ENCODE peak calls at places on chromosomes 11 and 22, in four cellular contexts. One of them, this sample, is unnamed.
A peak's percentile ranks its signal among the peaks of the same experiment; 100 is the strongest.

GRCh38 chr11:110986016-110986415 is 259.5 kb upstream of the POU2AF2 start:
- DNase-seq in GM12878: no peak
- DNase-seq in SK-N-SH: no peak
- DNase-seq in HepG2: no peak
- DNase-seq in this sample: no peak

GRCh38 chr11:67400251-67400941 is 1.3 kb downstream of the PPP1CA start:
- DNase-seq in GM12878: no peak
- DNase-seq in HepG2: no peak
- DNase-seq in SK-N-SH: peak; percentile 86
- DNase-seq in this sample: no peak

GRCh38 chr11:70551323-70552166 is 153.2 kb downstream of the CTTN start:
- DNase-seq in SK-N-SH: no peak
- DNase-seq in HepG2: no peak
- DNase-seq in GM12878: no peak
- DNase-seq in this sample: no peak

GRCh38 chr22:36238348-36239149 is 778 bp downstream of the APOL2 start:
- DNase-seq in GM12878: no peak
- DNase-seq in HepG2: no peak
- DNase-seq in SK-N-SH: peak; percentile 36
- DNase-seq in this sample: peak; percentile 46

GRCh38 chr22:46537946-46538815 is 761 bp upstream of the CELSR1 start:
- DNase-seq in HepG2: no peak
- DNase-seq in SK-N-SH: peak; percentile 69
- DNase-seq in GM12878: no peak
- DNase-seq in this sample: no peak

GRCh38 chr11:64021742-64022067 is 14.0 kb upstream of the FLRT1 start:
- DNase-seq in GM12878: no peak
- DNase-seq in SK-N-SH: no peak
- DNase-seq in HepG2: no peak
- DNase-seq in this sample: no peak

GRCh38 chr11:71395774-71396173 is 52.4 kb downstream of the DHCR7 start:
- DNase-seq in GM12878: no peak
- DNase-seq in SK-N-SH: no peak
- DNase-seq in HepG2: no peak
- DNase-seq in this sample: no peak

GRCh38 chr22:33114570-33114969 is 56.4 kb upstream of the SYN3 start:
- DNase-seq in HepG2: no peak
- DNase-seq in GM12878: no peak
- DNase-seq in SK-N-SH: peak; percentile 67
- DNase-seq in this sample: no peak

GRCh38 chr22:32144875-32145274 is 14.2 kb downstream of the C22orf42 start:
- DNase-seq in HepG2: no peak
- DNase-seq in SK-N-SH: no peak
- DNase-seq in GM12878: no peak
- DNase-seq in this sample: no peak

GRCh38 chr11:45920531-45921477 is 1.7 kb upstream of the LARGE2 start:
- DNase-seq in SK-N-SH: peak; percentile 6
- DNase-seq in GM12878: no peak
- DNase-seq in HepG2: no peak
- DNase-seq in this sample: no peak

GRCh38 chr11:45919276-45919675 is 1.6 kb upstream of the PEX16 start:
- DNase-seq in HepG2: no peak
- DNase-seq in GM12878: no peak
- DNase-seq in SK-N-SH: peak; percentile 25
- DNase-seq in this sample: no peak

GRCh38 chr11:45921561-45922424 is 663 bp upstream of the LARGE2 start:
- DNase-seq in HepG2: peak; percentile 61
- DNase-seq in SK-N-SH: peak; percentile 60
- DNase-seq in GM12878: no peak
- DNase-seq in this sample: no peak

GRCh38 chr11:45918331-45918941 is 759 bp upstream of the PEX16 start:
- DNase-seq in HepG2: peak; percentile 63
- DNase-seq in GM12878: no peak
- DNase-seq in SK-N-SH: peak; percentile 94
- DNase-seq in this sample: peak; percentile 90

DNA sequence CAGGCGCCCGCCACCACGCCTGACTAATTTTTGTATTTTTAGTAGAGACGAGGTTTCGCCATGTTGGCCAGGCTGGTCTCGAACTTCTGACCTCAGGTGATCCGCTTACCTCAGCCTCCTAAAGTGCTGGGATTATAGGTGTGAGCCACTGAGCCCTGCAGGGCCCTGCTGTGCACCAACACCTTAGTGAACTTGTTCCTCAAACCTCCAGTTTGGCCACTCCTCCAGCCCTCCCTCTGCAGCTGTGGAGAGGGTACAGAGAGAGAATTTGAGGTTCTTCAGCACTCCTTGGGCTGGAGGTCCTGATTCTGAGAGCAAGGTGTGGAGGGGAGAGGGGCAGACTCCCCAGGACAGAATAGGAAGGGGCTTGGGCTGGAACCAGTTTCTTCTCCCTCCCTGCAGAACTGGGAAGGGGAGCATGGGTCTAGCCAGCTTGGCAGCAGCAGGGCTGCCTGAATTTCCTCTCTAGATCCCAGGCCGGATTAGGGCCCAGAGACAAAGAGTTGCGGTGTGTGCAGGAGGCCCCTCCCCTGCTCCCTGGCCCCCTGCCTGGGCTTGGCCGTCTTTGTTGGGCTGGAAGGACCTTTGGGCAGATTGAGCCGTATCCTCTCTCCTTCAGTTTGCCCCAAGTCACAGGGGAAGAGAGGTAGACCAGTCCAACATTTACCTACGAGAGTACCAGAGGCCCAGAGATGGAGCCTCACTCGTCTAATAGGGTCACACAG is 2.3 kb upstream of the PEX16 start:
- DNase-seq in HepG2: peak; percentile 34
- DNase-seq in SK-N-SH: peak; percentile 1
- DNase-seq in GM12878: no peak
- DNase-seq in this sample: no peak
- TF ChIP-seq NFIC in HepG2: no peak
- TF ChIP-seq NFIC in SK-N-SH: no peak
- TF ChIP-seq NFIC in GM12878: no peak
- TF ChIP-seq NFIC in this sample: no peak

GRCh38 chr11:27012254-27012921 is 18.5 kb downstream of the FIBIN start:
- DNase-seq in SK-N-SH: peak; percentile 19
- DNase-seq in GM12878: no peak
- DNase-seq in HepG2: no peak
- DNase-seq in this sample: no peak
- TF ChIP-seq NFIC in SK-N-SH: no peak
- TF ChIP-seq NFIC in GM12878: no peak
- TF ChIP-seq NFIC in HepG2: no peak
- TF ChIP-seq NFIC in this sample: no peak

DNA sequence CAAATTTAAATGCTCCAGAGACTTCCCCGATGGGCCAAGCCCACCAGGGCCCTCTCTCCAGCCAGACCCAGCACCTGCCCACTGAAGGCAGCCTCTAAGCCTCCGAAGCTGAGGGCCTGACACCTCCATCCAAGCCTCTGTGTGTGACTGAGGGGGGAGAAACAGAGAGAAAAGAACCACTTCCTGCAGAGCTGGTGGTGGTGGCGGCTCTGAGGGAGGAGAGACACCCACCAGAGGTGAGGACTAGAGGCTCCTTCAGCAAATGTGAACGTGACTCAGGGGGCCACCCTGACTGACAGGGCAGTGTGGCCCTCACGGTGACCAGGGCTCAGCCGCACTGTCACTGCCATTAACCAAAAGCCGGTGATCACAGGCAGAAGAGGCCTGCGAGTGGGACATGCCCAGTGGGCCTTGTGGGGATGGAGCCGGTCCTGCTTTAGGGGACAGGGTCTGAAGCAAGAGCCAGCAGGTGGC is 31.0 kb upstream of the CD5 start:
- DNase-seq in HepG2: no peak
- DNase-seq in GM12878: no peak
- DNase-seq in SK-N-SH: no peak
- DNase-seq in this sample: no peak
- TF ChIP-seq NFIC in HepG2: no peak
- TF ChIP-seq NFIC in GM12878: no peak
- TF ChIP-seq NFIC in SK-N-SH: no peak
- TF ChIP-seq NFIC in this sample: no peak

DNA sequence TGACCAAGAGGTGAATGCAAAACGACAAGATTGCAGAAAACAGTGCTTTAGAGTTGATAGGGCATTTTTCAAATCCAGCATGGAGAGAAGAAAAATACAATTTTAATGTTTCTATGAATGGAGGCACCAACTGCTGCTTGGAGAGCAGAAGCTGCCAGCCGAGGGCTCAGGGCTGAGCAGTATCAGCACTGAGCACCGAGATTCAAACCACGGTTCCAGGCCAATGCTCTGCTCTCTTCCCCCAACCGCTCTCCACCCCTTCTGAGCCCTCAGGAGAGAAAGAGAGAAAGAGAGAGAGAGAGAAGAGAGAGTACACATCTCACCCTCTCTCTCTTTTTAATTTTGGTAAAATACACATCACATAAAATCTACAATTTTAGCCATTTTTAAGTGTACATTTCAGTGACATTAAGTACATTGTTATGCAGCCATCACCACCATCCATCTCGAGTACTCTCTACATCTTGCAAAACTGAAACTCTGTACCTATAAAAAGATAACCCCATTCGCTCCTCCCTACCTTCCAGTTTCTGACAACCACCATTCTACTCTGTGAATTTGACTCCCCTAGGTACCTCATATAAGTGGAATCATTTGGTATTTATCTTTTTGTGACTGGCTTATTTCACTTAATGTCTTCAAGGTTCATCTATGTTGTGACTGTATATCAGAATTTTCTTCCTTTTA is 333.3 kb downstream of the MIAT start:
- DNase-seq in HepG2: no peak
- DNase-seq in GM12878: no peak
- DNase-seq in SK-N-SH: no peak
- DNase-seq in this sample: no peak
- TF ChIP-seq NFIC in HepG2: no peak
- TF ChIP-seq NFIC in GM12878: no peak
- TF ChIP-seq NFIC in SK-N-SH: no peak
- TF ChIP-seq NFIC in this sample: no peak

GRCh38 chr11:119134389-119134978 is 13.1 kb downstream of the HINFP start:
- DNase-seq in GM12878: no peak
- DNase-seq in HepG2: no peak
- DNase-seq in SK-N-SH: peak; percentile 48
- DNase-seq in this sample: no peak
- TF ChIP-seq NFIC in GM12878: no peak
- TF ChIP-seq NFIC in HepG2: no peak
- TF ChIP-seq NFIC in SK-N-SH: no peak
- TF ChIP-seq NFIC in this sample: no peak

DNA sequence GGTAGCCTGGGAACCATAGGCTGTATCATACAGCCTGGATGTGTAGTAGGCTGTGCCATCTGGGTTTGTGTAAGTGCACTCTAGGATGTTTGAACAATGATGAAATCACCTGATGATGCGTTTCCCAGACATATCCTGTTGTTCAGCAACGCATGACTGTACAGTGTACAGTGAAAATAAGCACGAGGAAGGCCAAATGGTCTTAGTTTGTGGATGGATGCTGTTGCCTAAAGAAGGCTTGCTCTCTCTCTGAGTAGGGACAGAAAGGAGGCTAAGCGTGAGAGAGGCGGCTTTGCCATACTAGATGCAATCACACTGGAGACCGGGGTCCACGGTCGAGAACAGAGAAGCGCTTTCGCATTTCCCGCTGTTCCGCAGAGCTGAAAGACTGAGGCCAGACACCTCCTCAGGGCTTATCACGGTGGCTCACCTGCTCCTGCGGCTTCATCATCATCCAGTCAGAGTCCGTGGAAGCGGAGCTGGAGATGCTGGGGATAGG is 27.6 kb upstream of the APLP2 start:
- DNase-seq in HepG2: peak; percentile 85
- DNase-seq in SK-N-SH: no peak
- DNase-seq in GM12878: no peak
- DNase-seq in this sample: peak; percentile 60
- TF ChIP-seq NFIC in HepG2: no peak
- TF ChIP-seq NFIC in SK-N-SH: no peak
- TF ChIP-seq NFIC in GM12878: no peak
- TF ChIP-seq NFIC in this sample: no peak

GRCh38 chr11:59225017-59225416 is 12.3 kb upstream of the MPEG1 start:
- DNase-seq in HepG2: no peak
- DNase-seq in SK-N-SH: no peak
- DNase-seq in GM12878: no peak
- DNase-seq in this sample: no peak

GRCh38 chr11:59222464-59223065 is 9.8 kb upstream of the MPEG1 start:
- DNase-seq in GM12878: no peak
- DNase-seq in HepG2: no peak
- DNase-seq in SK-N-SH: no peak
- DNase-seq in this sample: no peak

GRCh38 chr11:59223611-59224010 is 10.9 kb upstream of the MPEG1 start:
- DNase-seq in HepG2: no peak
- DNase-seq in GM12878: no peak
- DNase-seq in SK-N-SH: no peak
- DNase-seq in this sample: no peak

GRCh38 chr11:59223177-59223576 is 10.4 kb upstream of the MPEG1 start:
- DNase-seq in SK-N-SH: no peak
- DNase-seq in GM12878: no peak
- DNase-seq in HepG2: no peak
- DNase-seq in this sample: no peak

GRCh38 chr11:59224419-59224928 is 11.7 kb upstream of the MPEG1 start:
- DNase-seq in GM12878: no peak
- DNase-seq in SK-N-SH: no peak
- DNase-seq in HepG2: no peak
- DNase-seq in this sample: no peak
- TF ChIP-seq NFIC in GM12878: no peak
- TF ChIP-seq NFIC in SK-N-SH: no peak
- TF ChIP-seq NFIC in HepG2: no peak
- TF ChIP-seq NFIC in this sample: no peak

DNA sequence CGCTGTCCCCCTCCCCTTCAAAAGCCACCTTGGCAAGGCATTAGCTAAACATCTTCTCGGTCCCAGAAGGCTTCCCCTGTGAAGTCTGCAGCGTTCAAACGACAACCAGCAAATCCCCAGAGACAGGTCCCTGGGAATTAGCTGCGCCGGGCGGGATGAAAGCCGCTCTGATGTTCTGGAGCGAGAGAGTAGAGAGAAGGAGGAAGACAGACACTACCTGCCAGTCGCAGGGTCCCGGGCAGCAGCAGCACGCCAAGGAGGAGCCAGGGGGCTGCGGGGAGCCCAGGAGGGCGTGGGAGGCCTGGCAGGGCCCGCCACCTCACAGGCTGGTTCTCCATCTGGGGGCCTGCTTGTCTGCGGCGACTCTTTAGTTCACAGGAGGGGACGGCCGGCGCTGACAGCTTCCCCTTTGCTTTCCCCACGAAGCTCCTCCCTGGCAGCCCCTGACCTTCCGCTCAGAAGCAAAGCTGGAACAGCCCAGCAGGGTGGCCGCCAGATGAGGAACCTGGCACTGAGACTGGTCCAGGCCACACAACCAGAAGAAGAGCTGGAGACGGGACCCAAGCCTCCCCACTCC is at the start of gene NFAM1:
- DNase-seq in SK-N-SH: no peak
- DNase-seq in HepG2: no peak
- DNase-seq in GM12878: no peak
- DNase-seq in this sample: no peak
- TF ChIP-seq NFIC in SK-N-SH: no peak
- TF ChIP-seq NFIC in HepG2: no peak
- TF ChIP-seq NFIC in GM12878: no peak
- TF ChIP-seq NFIC in this sample: no peak